ENCODE peak calls at places on chromosomes 12 and 14, in nine cellular contexts. K is HepG2; I is uterus; O is tibial nerve; H is AG10803; Z is CD4-positive, alpha-beta memory T cell; G is astrocyte of the spinal cord; A is cardiac muscle cell; L is brain microvascular endothelial cell. W is an unnamed sample.
A peak's percentile ranks its signal among the peaks of the same experiment; 100 is the strongest.

GRCh38 chr12:95073698-95074520 is 491 bp upstream of the NR2C1 start:
- DNase-seq in K (no peak), I (no peak), O (no peak), H (no peak), Z (no peak), G (no peak), A (no peak), L (no peak), W (no peak)

GRCh38 chr12:44502681-44503080 is 373.4 kb downstream of the NELL2 start:
- DNase-seq in K (no peak), I (no peak), O (no peak), H (no peak), Z (no peak), G (no peak), A (no peak), L (no peak), W (no peak)

GRCh38 chr12:106527356-106527755 is 55.4 kb upstream of the RFX4 start:
- DNase-seq in K (no peak), I (no peak), O (no peak), H (peak; percentile 5), Z (no peak), G (no peak), A (no peak), L (peak; percentile 11), W (no peak)

GRCh38 chr14:91415794-91416743 is 1.6 kb downstream of the CCDC88C start:
- DNase-seq in K (no peak), I (no peak), O (no peak), H (no peak), Z (peak; percentile 87), G (no peak), A (no peak), L (no peak), W (no peak)

GRCh38 chr14:101496779-101497420 is 64.4 kb upstream of the DIO3 start:
- DNase-seq in K (no peak), I (peak; percentile 12), O (peak; percentile 9), H (no peak), Z (no peak), G (no peak), A (no peak), L (no peak), W (no peak)

GRCh38 chr12:52280796-52281560 is 6.5 kb downstream of the KRT86 start:
- DNase-seq in K (peak; percentile 47), I (peak; percentile 50), O (peak; percentile 68), H (peak; percentile 99), Z (no peak), G (peak; percentile 97), A (no peak), L (peak; percentile 96), W (peak; percentile 98)

GRCh38 chr14:104517426-104517825 is 62.1 kb upstream of the C14orf180 start:
- DNase-seq in K (no peak), I (no peak), O (no peak), H (no peak), Z (no peak), G (no peak), A (no peak), L (no peak), W (no peak)

GRCh38 chr14:91149462-91149861 is 35.6 kb downstream of the DGLUCY start:
- DNase-seq in K (peak; percentile 92), I (peak; percentile 66), O (peak; percentile 20), H (peak; percentile 100), Z (no peak), G (peak; percentile 99), A (no peak), L (peak; percentile 94), W (peak; percentile 100)

GRCh38 chr12:79844693-79845092 is 90.2 kb downstream of the PPP1R12A start:
- DNase-seq in K (peak; percentile 41), I (no peak), O (no peak), H (peak; percentile 67), Z (no peak), G (peak; percentile 71), A (no peak), L (peak; percentile 72), W (peak; percentile 60)

GRCh38 chr12:92363295-92364146 is 217.9 kb upstream of the BTG1 start:
- DNase-seq in K (no peak), I (peak; percentile 28), O (no peak), H (peak; percentile 53), Z (peak; percentile 52), G (peak; percentile 27), A (peak; percentile 13), L (peak; percentile 7), W (peak; percentile 46)

GRCh38 chr12:69685810-69686209 is 13.3 kb downstream of the BEST3 start:
- DNase-seq in K (no peak), I (no peak), O (no peak), H (peak; percentile 53), Z (no peak), G (peak; percentile 64), A (no peak), L (peak; percentile 57), W (peak; percentile 92)

GRCh38 chr14:79254069-79254775 is 957.1 kb downstream of the DIO2 start:
- DNase-seq in K (no peak), I (no peak), O (no peak), H (peak; percentile 18), Z (no peak), G (peak; percentile 66), A (no peak), L (peak; percentile 79), W (peak; percentile 24)

GRCh38 chr12:24945039-24945438 is 3.9 kb downstream of the BCAT1 start:
- DNase-seq in K (no peak), I (no peak), O (no peak), H (no peak), Z (no peak), G (no peak), A (no peak), L (no peak), W (no peak)

GRCh38 chr14:73783107-73783727 is 68.4 kb upstream of the PTGR2 start:
- DNase-seq in K (peak; percentile 90), I (no peak), O (no peak), H (no peak), Z (no peak), G (peak; percentile 22), A (peak; percentile 87), L (no peak), W (no peak)

DNA sequence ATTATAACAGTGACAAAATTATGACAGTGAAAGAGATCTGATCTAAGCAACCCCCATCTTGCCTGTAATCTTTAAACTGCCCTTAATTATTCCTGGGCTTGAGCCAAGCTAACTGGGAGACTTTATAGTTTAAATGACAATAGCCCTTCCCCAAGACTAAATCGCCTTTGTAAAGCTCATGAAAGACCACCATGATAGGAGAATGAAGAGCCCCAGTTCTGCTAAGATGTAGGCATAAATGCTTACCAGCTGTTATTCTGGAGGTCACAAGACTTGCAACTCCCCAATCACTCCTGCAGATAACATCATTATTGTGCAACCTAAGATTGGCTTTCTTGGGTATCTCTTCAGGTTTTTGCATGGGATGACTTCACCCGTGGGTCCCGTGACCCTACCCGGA is 599.7 kb downstream of the KCNH5 start:
- DNase-seq in K (no peak), I (no peak), O (no peak), H (no peak), Z (no peak), G (no peak), A (no peak), L (no peak), W (no peak)
- H3K4me3 ChIP-seq in K (no peak overlapping the region), I (no peak overlapping the region), O (no peak overlapping the region), H (no peak overlapping the region), Z (no peak overlapping the region), G (no peak overlapping the region), A (no peak overlapping the region), L (no peak overlapping the region), W (no peak overlapping the region)

GRCh38 chr14:23023500-23024152 is 11.1 kb downstream of the PSMB5 start:
- DNase-seq in K (no peak), I (no peak), O (no peak), H (no peak), Z (no peak), G (no peak), A (no peak), L (no peak), W (no peak)

GRCh38 chr14:23021479-23021878 is 11.5 kb upstream of the C14orf93 start:
- DNase-seq in K (no peak), I (no peak), O (no peak), H (no peak), Z (no peak), G (no peak), A (no peak), L (no peak), W (no peak)

GRCh38 chr14:23021969-23022368 is 12.0 kb upstream of the C14orf93 start:
- DNase-seq in K (no peak), I (no peak), O (no peak), H (no peak), Z (no peak), G (no peak), A (no peak), L (no peak), W (no peak)

GRCh38 chr14:23024612-23025075 is 10.1 kb downstream of the PSMB5 start:
- DNase-seq in K (no peak), I (no peak), O (no peak), H (no peak), Z (no peak), G (no peak), A (no peak), L (no peak), W (no peak)

GRCh38 chr14:23022849-23023499 is 11.7 kb downstream of the PSMB5 start:
- DNase-seq in K (no peak), I (no peak), O (no peak), H (no peak), Z (no peak), G (no peak), A (no peak), L (no peak), W (no peak)
- H3K4me3 ChIP-seq in K (no peak overlapping the region), I (no peak overlapping the region), O (no peak overlapping the region), H (no peak overlapping the region), Z (no peak overlapping the region), G (no peak overlapping the region), A (no peak overlapping the region), L (no peak overlapping the region), W (no peak overlapping the region)

GRCh38 chr14:37622231-37622923 is 26.9 kb downstream of the TTC6 start:
- DNase-seq in K (no peak), I (no peak), O (no peak), H (peak; percentile 25), Z (no peak), G (peak; percentile 54), A (peak; percentile 38), L (peak; percentile 16), W (peak; percentile 20)
- H3K4me3 ChIP-seq in K (no peak overlapping the region), I (no peak overlapping the region), O (peak overlapping the region; percentile 33), H (peak overlapping the region; percentile 44), Z (no peak overlapping the region), G (peak overlapping the region; percentile 30), A (peak overlapping the region; percentile 18), L (peak overlapping the region; percentile 49), W (peak overlapping the region; percentile 31)

GRCh38 chr14:100321473-100322137 is 1.5 kb upstream of the SLC25A47 start:
- DNase-seq in K (no peak), I (no peak), O (no peak), H (no peak), Z (no peak), G (no peak), A (no peak), L (no peak), W (no peak)

GRCh38 chr14:100314724-100315123 is 8.4 kb upstream of the SLC25A47 start:
- DNase-seq in K (no peak), I (no peak), O (no peak), H (no peak), Z (no peak), G (no peak), A (no peak), L (no peak), W (no peak)

GRCh38 chr14:100317389-100317788 is 5.8 kb upstream of the SLC25A47 start:
- DNase-seq in K (no peak), I (no peak), O (no peak), H (no peak), Z (no peak), G (no peak), A (no peak), L (no peak), W (no peak)

GRCh38 chr14:100320157-100320856 is 2.8 kb upstream of the SLC25A47 start:
- DNase-seq in K (no peak), I (no peak), O (no peak), H (no peak), Z (no peak), G (no peak), A (no peak), L (no peak), W (no peak)

GRCh38 chr14:100317897-100318808 is 5.0 kb upstream of the SLC25A47 start:
- DNase-seq in K (no peak), I (peak; percentile 76), O (no peak), H (peak; percentile 61), Z (peak; percentile 59), G (peak; percentile 46), A (peak; percentile 55), L (peak; percentile 35), W (peak; percentile 49)
- H3K4me3 ChIP-seq in K (peak overlapping the region; percentile 38), I (peak overlapping the region; percentile 24), O (peak overlapping the region; percentile 45), H (peak overlapping the region; percentile 42), Z (no peak overlapping the region), G (no peak overlapping the region), A (no peak overlapping the region), L (peak overlapping the region; percentile 12), W (peak overlapping the region; percentile 1)